ENCODE peak calls at places on chromosome 11, in four cellular contexts. F is activated CD8-positive, alpha-beta memory T cell treated with anti-CD3 and anti-CD28 coated beads, Interleukin-2, amount 50 U/mL, for 4 hours; R is activated gamma-delta T cell treated with Interleukin-2 at 50 U/mL for 16 hours; O is colonic mucosa. N is an unnamed sample.

GRCh38 chr11:64787526-64788320 is 9.4 kb upstream of the SF1 start:
- DNase-seq in F (peak), R (peak), O (peak), N (peak)

GRCh38 chr11:87445002-87445401 is 407.3 kb downstream of the TMEM135 start:
- DNase-seq in F (no peak), R (no peak), O (no peak), N (no peak)

GRCh38 chr11:64520013-64520412 is 71.0 kb upstream of the SLC22A12 start:
- DNase-seq in F (no peak), R (no peak), O (no peak), N (no peak)

GRCh38 chr11:57150454-57150917 is 31.3 kb upstream of the LRRC55 start:
- DNase-seq in F (no peak), R (no peak), O (no peak), N (no peak)

GRCh38 chr11:130407978-130408377 is 20.4 kb downstream of the ADAMTS8 start:
- DNase-seq in F (no peak), R (no peak), O (no peak), N (no peak)

GRCh38 chr11:1906623-1907423 is 12.7 kb upstream of the TNNT3 start:
- DNase-seq in F (no peak), R (no peak), O (no peak), N (no peak)

GRCh38 chr11:129985823-129986222 is 16.8 kb downstream of the PRDM10 start:
- DNase-seq in F (no peak), R (no peak), O (no peak), N (no peak)

GRCh38 chr11:18384157-18384641 is 10.2 kb upstream of the LDHA start:
- DNase-seq in F (no peak), R (no peak), O (peak), N (peak)

GRCh38 chr11:116692318-116693106 is 80.3 kb downstream of the BUD13 start:
- DNase-seq in F (no peak), R (no peak), O (no peak), N (peak)

GRCh38 chr11:128874406-128874805 is 7.3 kb upstream of the KCNJ1 start:
- DNase-seq in F (no peak), R (no peak), O (no peak), N (no peak)

GRCh38 chr11:69572233-69572860 is 68.6 kb upstream of the CCND1 start:
- DNase-seq in F (no peak), R (no peak), O (no peak), N (no peak)

GRCh38 chr11:3220101-3220500 is 1.5 kb upstream of the MRGPRG start:
- DNase-seq in F (no peak), R (no peak), O (peak), N (peak)

GRCh38 chr11:103662880-103663279 is 373.6 kb upstream of the DDI1 start:
- DNase-seq in F (no peak), R (no peak), O (no peak), N (peak)

GRCh38 chr11:113189909-113190667 is 124.3 kb upstream of the TTC12 start:
- DNase-seq in F (no peak), R (no peak), O (no peak), N (no peak)

GRCh38 chr11:106608677-106609076 is 409.6 kb downstream of the GUCY1A2 start:
- DNase-seq in F (no peak), R (no peak), O (no peak), N (no peak)

GRCh38 chr11:2139118-2139490 is at the start of gene IGF2:
- DNase-seq in F (no peak), R (no peak), O (no peak), N (no peak)

GRCh38 chr11:19110290-19110689 is 6.7 kb upstream of the ZDHHC13 start:
- DNase-seq in F (no peak), R (no peak), O (no peak), N (no peak)

GRCh38 chr11:122862091-122862490 is 20.5 kb upstream of the JHY start:
- DNase-seq in F (no peak), R (no peak), O (no peak), N (no peak)

GRCh38 chr11:111922803-111923202 is 4.1 kb downstream of the C11orf52 start:
- DNase-seq in F (no peak), R (no peak), O (peak), N (no peak)

GRCh38 chr11:61516191-61516590 is 7.6 kb downstream of the LRRC10B start:
- DNase-seq in F (no peak), R (no peak), O (no peak), N (no peak)

GRCh38 chr11:61273151-61274078 is 21.7 kb downstream of the VWCE start:
- DNase-seq in F (no peak), R (no peak), O (peak), N (no peak)

GRCh38 chr11:118068206-118068944 is 8.5 kb upstream of the TMPRSS4 start:
- DNase-seq in F (no peak), R (no peak), O (no peak), N (no peak)

GRCh38 chr11:134153147-134153905 is 70.4 kb downstream of the NCAPD3 start:
- DNase-seq in F (no peak), R (no peak), O (no peak), N (no peak)

GRCh38 chr11:45246241-45246640 is 39.9 kb downstream of the SYT13 start:
- DNase-seq in F (no peak), R (no peak), O (no peak), N (no peak)

GRCh38 chr11:64591257-64592233 is 525 bp downstream of the SLC22A12 start:
- DNase-seq in F (no peak), R (no peak), O (no peak), N (no peak)

GRCh38 chr11:112025682-112026081 is 474 bp downstream of the DLAT start:
- DNase-seq in F (no peak), R (no peak), O (no peak), N (no peak)

GRCh38 chr11:47408598-47409439 is 429 bp downstream of the SLC39A13 start:
- DNase-seq in F (no peak), R (no peak), O (peak), N (no peak)

N was measured in Peyer's patch.